ENCODE peak calls at places on chromosome 6, in five cellular contexts. W, A, C, P and H are unnamed samples. For H3K4me1, the result is how much of the 10 kb centered on the place peaks cover.

GRCh38 chr6:6546318-6547110 is 42.0 kb upstream of the LY86 start:
- DNase-seq in C (peak), W (peak), P (peak), A (peak), H (no peak)

GRCh38 chr6:5997420-5998093 is 9.2 kb downstream of the NRN1 start:
- DNase-seq in P (no peak), A (no peak), C (peak), W (no peak), H (no peak)

GRCh38 chr6:95169790-95170189 is 407.5 kb upstream of the MANEA start:
- DNase-seq in W (no peak), P (no peak), A (no peak), C (no peak), H (no peak)

GRCh38 chr6:155333414-155333813 is 19.1 kb upstream of the TFB1M start:
- DNase-seq in A (no peak), P (no peak), C (no peak), W (no peak), H (no peak)

GRCh38 chr6:162973141-162973872 is 245.5 kb downstream of the PACRG start:
- DNase-seq in A (no peak), W (no peak), P (no peak), C (no peak), H (no peak)

GRCh38 chr6:44062771-44063560 is 64.3 kb downstream of the MRPL14 start:
- DNase-seq in C (peak), W (no peak), P (no peak), A (no peak), H (no peak)

GRCh38 chr6:24329022-24329421 is 28.8 kb downstream of the DCDC2 start:
- DNase-seq in P (no peak), C (no peak), A (peak), W (no peak), H (no peak)

GRCh38 chr6:6332240-6332639 is 11.8 kb upstream of the F13A1 start:
- DNase-seq in P (no peak), A (no peak), C (no peak), W (no peak), H (no peak)

GRCh38 chr6:53496797-53497196 is 48.1 kb downstream of the GCLC start:
- DNase-seq in A (peak), W (no peak), C (peak), P (no peak), H (no peak)

GRCh38 chr6:146915671-146916127 is 288.5 kb upstream of the STXBP5 start:
- DNase-seq in W (no peak), P (no peak), A (peak), C (no peak), H (no peak)

GRCh38 chr6:13669476-13669875 is 42.2 kb downstream of the RANBP9 start:
- DNase-seq in W (no peak), A (no peak), P (no peak), C (peak), H (no peak)

GRCh38 chr6:149454405-149454848 is 30.4 kb downstream of the ZC3H12D start:
- DNase-seq in W (no peak), P (peak), A (peak), C (no peak), H (peak)

GRCh38 chr6:109236140-109237081 is 141.1 kb downstream of the CEP57L1 start:
- DNase-seq in A (no peak), P (no peak), W (peak), C (peak), H (no peak)

GRCh38 chr6:42230320-42231034 is 12.8 kb upstream of the MRPS10 start:
- DNase-seq in W (no peak), A (peak), P (peak), C (peak), H (no peak)

GRCh38 chr6:1424306-1424927 is 35.0 kb downstream of the FOXF2 start:
- DNase-seq in P (no peak), C (peak), A (peak), W (no peak), H (no peak)

GRCh38 chr6:112035446-112035845 is 18.5 kb upstream of the CCN6 start:
- DNase-seq in P (no peak), W (no peak), C (no peak), A (no peak), H (no peak)

GRCh38 chr6:131652472-131652871 is 15.4 kb downstream of the ENPP3 start:
- DNase-seq in A (peak), W (no peak), C (no peak), P (no peak), H (no peak)

GRCh38 chr6:34723203-34723602 is 26.6 kb upstream of the ILRUN start:
- DNase-seq in P (no peak), W (no peak), A (no peak), C (no peak), H (no peak)

GRCh38 chr6:139846538-139847321 is 472.3 kb upstream of the CITED2 start:
- DNase-seq in C (peak), W (peak), P (no peak), A (no peak), H (no peak)

GRCh38 chr6:152299336-152299735 is 337.8 kb downstream of the SYNE1 start:
- DNase-seq in A (no peak), C (peak), P (no peak), W (no peak), H (no peak)

GRCh38 chr6:152298055-152298647 is 339.0 kb downstream of the SYNE1 start:
- DNase-seq in W (no peak), A (no peak), C (no peak), P (no peak), H (no peak)

GRCh38 chr6:152295920-152296319 is 341.2 kb downstream of the SYNE1 start:
- DNase-seq in A (no peak), C (no peak), P (no peak), W (no peak), H (no peak)

GRCh38 chr6:152295346-152295745 is 341.8 kb downstream of the SYNE1 start:
- DNase-seq in W (no peak), C (no peak), P (no peak), A (peak), H (peak)

GRCh38 chr6:152296648-152297376 is 340.4 kb downstream of the SYNE1 start:
- DNase-seq in W (no peak), C (peak), A (no peak), P (no peak), H (no peak)
- H3K4me1 ChIP-seq in W (under half), C (under half), A (under half), P (under half), H (under half)

GRCh38 chr6:25652007-25652515 is at the start of gene SCGN:
- DNase-seq in P (peak), C (peak), W (peak), A (peak), H (peak)
- H3K4me3 ChIP-seq in P (no peak), C (no peak), W (peak), A (no peak), H (no peak)

DNA sequence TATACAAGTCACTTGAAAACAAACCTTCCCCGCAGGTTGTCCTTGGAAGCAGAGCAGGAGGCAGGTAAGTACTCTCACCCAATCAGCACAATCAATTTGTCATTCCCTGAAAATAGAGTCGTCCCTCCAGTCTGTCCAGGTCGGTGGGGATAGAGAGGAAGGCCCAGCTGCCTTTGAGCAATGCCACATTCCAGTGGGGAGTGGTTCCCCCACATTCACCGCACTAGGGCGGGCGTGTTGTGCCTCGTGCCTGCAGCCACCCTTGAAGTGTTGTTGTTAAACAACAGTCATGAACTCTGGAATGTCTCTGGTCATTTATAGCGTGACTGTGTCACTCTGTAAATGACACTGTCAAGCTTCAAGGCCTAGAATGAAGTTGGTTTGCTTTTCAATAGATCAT is 33.4 kb downstream of the PRDM1 start:
- DNase-seq in A (peak), P (no peak), W (no peak), C (no peak), H (no peak)
- H3K4me1 ChIP-seq in A (under half), P (under half), W (under half), C (under half), H (under half)

GRCh38 chr6:20205722-20206154 is 6.5 kb downstream of the MBOAT1 start:
- DNase-seq in C (no peak), W (no peak), A (no peak), P (no peak), H (no peak)
- H3K4me3 ChIP-seq in C (no peak), W (no peak), A (no peak), P (no peak), H (no peak)

DNA sequence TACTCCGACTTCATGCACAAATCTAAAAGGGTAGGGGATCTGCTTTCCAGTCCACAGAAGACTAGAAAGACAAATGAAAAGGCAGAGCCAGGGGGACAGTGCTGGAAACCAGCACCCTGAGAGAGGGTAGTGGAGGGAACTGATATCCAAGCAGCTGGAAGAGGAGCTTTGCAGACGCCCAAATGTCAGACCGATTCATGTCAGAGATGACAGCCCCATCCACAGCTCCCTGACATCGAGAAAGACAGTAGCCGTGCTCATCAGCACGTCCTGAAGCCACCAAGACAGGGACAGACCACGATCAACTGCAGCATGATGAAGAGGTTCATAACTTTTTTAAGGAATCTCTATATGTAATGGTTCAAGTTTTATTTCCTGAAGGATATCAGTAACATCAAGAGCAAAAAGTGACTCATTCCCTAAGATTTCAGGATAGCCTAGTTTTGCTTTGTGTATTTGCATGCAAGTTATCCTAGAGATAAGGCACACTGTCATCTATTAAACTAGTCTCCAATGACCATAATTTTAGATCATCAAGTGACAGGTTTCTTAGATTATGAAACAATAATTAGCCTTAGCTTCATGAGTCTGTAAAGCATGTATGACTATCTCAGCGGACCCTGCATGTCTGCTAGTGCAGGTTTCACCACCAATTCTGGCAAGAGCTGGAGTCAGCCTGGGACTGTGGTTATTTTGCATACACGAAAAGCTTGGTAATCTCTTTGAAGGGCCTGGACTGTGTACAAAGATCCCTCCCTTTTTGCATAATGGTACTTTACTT is 43.0 kb downstream of the PRDM1 start:
- DNase-seq in P (no peak), C (no peak), A (peak), W (no peak), H (no peak)
- H3K4me1 ChIP-seq in P (under half), C (under half), A (under half), W (under half), H (under half)

DNA sequence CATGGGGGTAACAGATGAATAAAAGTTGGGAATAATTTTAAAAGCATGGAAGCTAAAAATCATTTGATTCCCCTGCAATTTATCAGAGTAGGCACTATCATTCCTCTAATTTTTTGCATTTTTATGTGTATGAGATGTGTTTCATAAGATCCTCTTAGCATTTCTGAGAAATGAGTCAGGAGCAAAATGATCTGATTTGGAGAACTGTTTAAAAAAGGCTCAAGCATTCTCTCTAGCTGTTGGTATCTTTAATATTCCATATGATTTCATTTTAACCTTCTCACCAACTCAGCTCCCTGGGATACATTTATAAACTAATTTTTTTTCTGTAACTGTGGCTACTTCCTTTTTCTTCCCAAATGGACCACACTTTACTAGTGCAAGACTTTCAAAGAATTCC is 60.9 kb downstream of the MCHR2 start:
- DNase-seq in P (no peak), A (peak), W (no peak), C (no peak), H (no peak)
- H3K4me3 ChIP-seq in P (no peak), A (no peak), W (no peak), C (no peak), H (no peak)